ENCODE peak calls at places on chromosomes 6 and 20, in five cellular contexts. One of them, this sample, is unnamed.

GRCh38 chr6:3159805-3160781 is 2.7 kb upstream of the TUBB2A start:
- DNase-seq in Kasumi-1: no peak
- DNase-seq in Caco-2: no peak
- DNase-seq in cardiac muscle cell: peak
- DNase-seq in CD4-positive, alpha-beta T cell: peak
- DNase-seq in this sample: no peak

GRCh38 chr20:35297153-35297552 is 4.9 kb upstream of the FAM83C start:
- DNase-seq in Kasumi-1: no peak
- DNase-seq in Caco-2: peak
- DNase-seq in cardiac muscle cell: no peak
- DNase-seq in CD4-positive, alpha-beta T cell: no peak
- DNase-seq in this sample: no peak

GRCh38 chr6:56279346-56280080 is 32.1 kb upstream of the COL21A1 start:
- DNase-seq in Kasumi-1: no peak
- DNase-seq in Caco-2: no peak
- DNase-seq in cardiac muscle cell: peak
- DNase-seq in CD4-positive, alpha-beta T cell: no peak
- DNase-seq in this sample: no peak

GRCh38 chr6:2498224-2498623 is 252.5 kb downstream of the MYLK4 start:
- DNase-seq in Kasumi-1: no peak
- DNase-seq in Caco-2: no peak
- DNase-seq in cardiac muscle cell: peak
- DNase-seq in CD4-positive, alpha-beta T cell: no peak
- DNase-seq in this sample: no peak

GRCh38 chr6:162854228-162854627 is 126.5 kb downstream of the PACRG start:
- DNase-seq in Kasumi-1: no peak
- DNase-seq in Caco-2: no peak
- DNase-seq in cardiac muscle cell: no peak
- DNase-seq in CD4-positive, alpha-beta T cell: no peak
- DNase-seq in this sample: no peak

GRCh38 chr20:35387334-35387733 is 24.4 kb downstream of the UQCC1 start:
- DNase-seq in Kasumi-1: no peak
- DNase-seq in Caco-2: no peak
- DNase-seq in cardiac muscle cell: peak
- DNase-seq in CD4-positive, alpha-beta T cell: no peak
- DNase-seq in this sample: no peak

GRCh38 chr20:45857836-45858250 is 429 bp downstream of the ZSWIM3 start:
- DNase-seq in Kasumi-1: no peak
- DNase-seq in Caco-2: no peak
- DNase-seq in cardiac muscle cell: no peak
- DNase-seq in CD4-positive, alpha-beta T cell: no peak
- DNase-seq in this sample: no peak

GRCh38 chr6:164159061-164159460 is 744.5 kb downstream of the QKI start:
- DNase-seq in Kasumi-1: no peak
- DNase-seq in Caco-2: no peak
- DNase-seq in cardiac muscle cell: no peak
- DNase-seq in CD4-positive, alpha-beta T cell: no peak
- DNase-seq in this sample: no peak